ENCODE peak calls at places on chromosomes 13 and 19, in five cellular contexts. A is cardiac muscle cell, G is foreskin fibroblast, H is cardiac fibroblast, O is nucleus accumbens. P is an unnamed sample.

GRCh38 chr13:19981685-19982238 is 23.2 kb downstream of the ZMYM2 start:
- DNase-seq in A (no peak), H (no peak), O (no peak), G (no peak), P (no peak)

GRCh38 chr13:78659450-78660110 is 625 bp upstream of the OBI1 start:
- DNase-seq in H (peak), G (no peak), A (no peak), O (no peak), P (no peak)

GRCh38 chr13:98222081-98222554 is 45.0 kb upstream of the RNF113B start:
- DNase-seq in H (no peak), G (no peak), O (no peak), A (peak), P (no peak)

GRCh38 chr13:41544824-41545707 is 87.7 kb downstream of the RGCC start:
- DNase-seq in A (no peak), H (peak), O (no peak), G (no peak), P (no peak)

GRCh38 chr19:38285567-38285966 is 18.5 kb upstream of the C19orf33 start:
- DNase-seq in G (peak), A (no peak), O (no peak), H (peak), P (no peak)

GRCh38 chr19:18848860-18849661 is 17.3 kb downstream of the UPF1 start:
- DNase-seq in H (peak), O (peak), G (peak), A (peak), P (no peak)

GRCh38 chr19:29850482-29850881 is 38.7 kb downstream of the CCNE1 start:
- DNase-seq in O (no peak), G (no peak), H (no peak), A (no peak), P (no peak)

GRCh38 chr19:57269515-57270250 is 10.6 kb upstream of the ZNF460 start:
- DNase-seq in H (peak), G (peak), A (peak), O (no peak), P (no peak)

GRCh38 chr13:45082964-45083363 is 37.3 kb upstream of the GTF2F2 start:
- DNase-seq in O (no peak), H (peak), G (peak), A (peak), P (no peak)

GRCh38 chr19:55700813-55701212 is 25.8 kb downstream of the EPN1 start:
- DNase-seq in A (no peak), O (no peak), H (no peak), G (no peak), P (no peak)

GRCh38 chr19:8308891-8309291 is 733 bp upstream of the CD320 start:
- DNase-seq in O (no peak), A (no peak), H (no peak), G (no peak), P (no peak)

GRCh38 chr13:97353927-97354326 is 80.0 kb upstream of the RAP2A start:
- DNase-seq in A (no peak), O (no peak), G (peak), H (peak), P (no peak)

GRCh38 chr13:99626461-99627082 is 125.3 kb downstream of the TM9SF2 start:
- DNase-seq in G (peak), H (peak), O (no peak), A (peak), P (no peak)

GRCh38 chr19:18013210-18013609 is 5.2 kb downstream of the ARRDC2 start:
- DNase-seq in G (no peak), H (no peak), A (no peak), O (no peak), P (no peak)

GRCh38 chr13:113448885-113449692 is 4.2 kb downstream of the ADPRHL1 start:
- DNase-seq in O (no peak), G (no peak), A (no peak), H (peak), P (no peak)

GRCh38 chr19:45358213-45358792 is 12.1 kb downstream of the ERCC2 start:
- DNase-seq in O (no peak), H (no peak), G (no peak), A (no peak), P (no peak)

P was measured in substantia nigra.